ENCODE peak calls at places on chromosomes 4 and X, in six cellular contexts. T, F, R, S, J and D are unnamed samples. For H3K4me1, the result is how much of the 10 kb centered on the place peaks cover.

GRCh38 chr4:90137545-90137944 is 10.4 kb downstream of the CCSER1 start:
- DNase-seq in T (no peak), F (no peak), R (no peak), S (no peak), J (no peak), D (no peak)

GRCh38 chrX:123087326-123087725 is 96.8 kb upstream of the GRIA3 start:
- DNase-seq in T (peak), F (no peak), R (no peak), S (no peak), J (no peak), D (no peak)

GRCh38 chrX:23483396-23483795 is 148.7 kb downstream of the PTCHD1 start:
- DNase-seq in T (no peak), F (no peak), R (no peak), S (no peak), J (no peak), D (no peak)

GRCh38 chrX:3516051-3516541 is 169.6 kb upstream of the MXRA5 start:
- DNase-seq in T (peak), F (no peak), R (no peak), S (no peak), J (no peak), D (no peak)

GRCh38 chr4:1082215-1083182 is 30.9 kb downstream of the RNF212 start:
- DNase-seq in T (peak), F (peak), R (peak), S (peak), J (peak), D (no peak)

GRCh38 chr4:150579591-150580234 is 2.2 kb upstream of the MAB21L2 start:
- DNase-seq in T (peak), F (peak), R (no peak), S (no peak), J (no peak), D (peak)

GRCh38 chr4:104896623-104897296 is 249.9 kb upstream of the TET2 start:
- DNase-seq in T (peak), F (no peak), R (no peak), S (no peak), J (no peak), D (peak)

GRCh38 chrX:18354369-18355329 is at the start of gene SCML2:
- DNase-seq in T (peak), F (peak), R (no peak), S (no peak), J (peak), D (peak)

GRCh38 chr4:16926214-16926613 is 27.8 kb upstream of the LDB2 start:
- DNase-seq in T (no peak), F (no peak), R (no peak), S (no peak), J (no peak), D (no peak)

GRCh38 chr4:31124008-31124645 is 404.0 kb downstream of the PCDH7 start:
- DNase-seq in T (no peak), F (no peak), R (no peak), S (no peak), J (no peak), D (no peak)

GRCh38 chr4:23006756-23007155 is 314.0 kb downstream of the GBA3 start:
- DNase-seq in T (peak), F (no peak), R (no peak), S (no peak), J (no peak), D (no peak)

GRCh38 chr4:59630922-59631321 is 1569.2 kb upstream of the ADGRL3 start:
- DNase-seq in T (no peak), F (no peak), R (no peak), S (no peak), J (no peak), D (no peak)

GRCh38 chrX:10103023-10103422 is 53.8 kb upstream of the CLCN4 start:
- DNase-seq in T (peak), F (no peak), R (no peak), S (no peak), J (no peak), D (no peak)

GRCh38 chrX:1391370-1391706 is 575 bp downstream of the SLC25A6 start:
- DNase-seq in T (no peak), F (no peak), R (no peak), S (no peak), J (peak), D (no peak)

GRCh38 chr4:182695842-182696241 is 221.3 kb downstream of the DCTD start:
- DNase-seq in T (peak), F (no peak), R (no peak), S (no peak), J (no peak), D (no peak)

GRCh38 chr4:169437299-169438047 is 166.7 kb upstream of the SH3RF1 start:
- DNase-seq in T (no peak), F (no peak), R (no peak), S (no peak), J (no peak), D (no peak)

GRCh38 chrX:44958480-44958879 is 85.5 kb downstream of the KDM6A start:
- DNase-seq in T (no peak), F (no peak), R (no peak), S (no peak), J (no peak), D (no peak)

GRCh38 chrX:133681416-133681815 is 266.1 kb upstream of the GPC4 start:
- DNase-seq in T (no peak), F (no peak), R (no peak), S (no peak), J (no peak), D (no peak)

GRCh38 chrX:133689997-133690599 is 274.8 kb upstream of the GPC4 start:
- DNase-seq in T (no peak), F (no peak), R (no peak), S (no peak), J (no peak), D (no peak)

GRCh38 chrX:133681897-133682296 is 266.6 kb upstream of the GPC4 start:
- DNase-seq in T (no peak), F (no peak), R (no peak), S (no peak), J (no peak), D (no peak)

GRCh38 chrX:133685806-133686205 is 270.5 kb upstream of the GPC4 start:
- DNase-seq in T (no peak), F (no peak), R (no peak), S (no peak), J (no peak), D (no peak)
- H3K4me1 ChIP-seq in T (under half), F (under half), R (under half), S (under half), J (under half), D (under half)

DNA sequence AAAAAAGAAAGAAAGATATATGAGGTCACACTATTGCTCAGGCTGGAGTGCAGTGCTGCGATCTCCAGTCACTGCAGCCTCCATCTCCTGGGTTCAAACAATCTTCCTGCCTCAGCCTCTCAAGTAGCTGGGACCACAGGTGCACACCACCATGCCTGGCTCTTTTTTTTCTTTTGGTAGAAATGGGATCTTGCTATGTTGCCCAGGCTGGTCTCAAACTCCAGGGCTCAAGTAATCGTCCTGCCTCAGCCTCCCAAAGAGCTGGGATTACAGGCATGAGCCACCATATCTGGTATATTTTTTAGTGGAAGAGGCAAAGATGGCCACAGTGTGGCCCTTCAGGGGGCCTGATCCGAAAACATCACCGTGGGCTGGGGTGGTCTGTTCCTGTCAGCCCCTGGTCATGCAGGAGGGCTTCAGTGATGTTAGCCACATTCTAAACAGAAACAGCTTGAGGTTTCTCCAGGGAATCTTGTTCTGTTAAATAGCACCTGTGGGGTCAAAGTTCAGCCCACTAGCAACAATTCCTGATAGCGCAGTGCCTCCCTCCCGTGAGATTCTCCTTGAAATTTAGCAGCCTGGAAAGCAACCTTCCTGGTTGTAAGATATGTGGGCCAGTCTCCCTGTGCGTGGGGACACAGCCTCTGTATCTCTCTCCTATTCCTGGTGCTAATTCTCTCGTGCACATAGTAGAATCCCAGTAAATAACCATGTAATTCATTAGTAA is 7.3 kb upstream of the DHRSX start:
- DNase-seq in T (no peak), F (no peak), R (no peak), S (no peak), J (no peak), D (no peak)
- H3K4me1 ChIP-seq in T (under half), F (under half), R (under half), S (under half), J (under half), D (under half)

GRCh38 chrX:48688531-48689142 is 5.0 kb downstream of the WAS start:
- DNase-seq in T (no peak), F (no peak), R (no peak), S (no peak), J (no peak), D (no peak)

GRCh38 chrX:48685416-48685815 is 1.8 kb downstream of the WAS start:
- DNase-seq in T (no peak), F (no peak), R (no peak), S (no peak), J (no peak), D (no peak)

GRCh38 chrX:48681539-48682183 is 1.9 kb upstream of the WAS start:
- DNase-seq in T (no peak), F (no peak), R (no peak), S (no peak), J (no peak), D (no peak)

GRCh38 chrX:48684134-48684533 is 535 bp downstream of the WAS start:
- DNase-seq in T (no peak), F (no peak), R (no peak), S (no peak), J (no peak), D (no peak)

DNA sequence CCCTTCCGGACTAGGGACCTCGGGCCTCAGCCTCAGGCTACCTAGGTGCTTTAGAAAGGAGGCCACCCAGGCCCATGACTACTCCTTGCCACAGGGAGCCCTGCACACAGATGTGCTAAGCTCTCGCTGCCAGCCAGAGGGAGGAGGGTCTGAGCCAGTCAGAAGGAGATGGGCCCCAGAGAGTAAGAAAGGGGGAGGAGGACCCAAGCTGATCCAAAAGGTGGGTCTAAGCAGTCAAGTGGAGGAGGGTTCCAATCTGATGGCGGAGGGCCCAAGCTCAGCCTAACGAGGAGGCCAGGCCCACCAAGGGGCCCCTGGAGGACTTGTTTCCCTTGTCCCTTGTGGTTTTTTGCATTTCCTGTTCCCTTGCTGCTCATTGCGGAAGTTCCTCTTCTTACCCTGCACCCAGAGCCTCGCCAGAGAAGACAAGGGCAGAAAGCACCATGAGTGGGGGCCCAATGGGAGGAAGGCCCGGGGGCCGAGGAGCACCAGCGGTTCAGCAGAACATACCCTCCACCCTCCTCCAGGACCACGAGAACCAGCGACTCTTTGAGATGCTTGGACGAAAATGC is at the start of gene WAS:
- DNase-seq in T (no peak), F (no peak), R (no peak), S (no peak), J (no peak), D (no peak)
- H3K4me1 ChIP-seq in T (under half), F (under half), R (under half), S (under half), J (under half), D (under half)

GRCh38 chrX:118156254-118156952 is 39.8 kb upstream of the KLHL13 start:
- DNase-seq in T (no peak), F (no peak), R (no peak), S (no peak), J (no peak), D (no peak)
- H3K4me1 ChIP-seq in T (under half), F (under half), R (under half), S (under half), J (under half), D (under half)

GRCh38 chr4:74437866-74438265 is 7.1 kb upstream of the AREG start:
- DNase-seq in T (no peak), F (no peak), R (no peak), S (no peak), J (no peak), D (no peak)

GRCh38 chr4:74433541-74434172 is 11.3 kb upstream of the AREG start:
- DNase-seq in T (no peak), F (no peak), R (no peak), S (no peak), J (no peak), D (no peak)

GRCh38 chr4:74433043-74433442 is 11.9 kb upstream of the AREG start:
- DNase-seq in T (no peak), F (no peak), R (no peak), S (no peak), J (no peak), D (no peak)

GRCh38 chr4:74438661-74439060 is 6.3 kb upstream of the AREG start:
- DNase-seq in T (no peak), F (no peak), R (no peak), S (no peak), J (no peak), D (no peak)

GRCh38 chr4:74435296-74435695 is 9.6 kb upstream of the AREG start:
- DNase-seq in T (no peak), F (no peak), R (no peak), S (no peak), J (no peak), D (no peak)
- H3K4me1 ChIP-seq in T (under half), F (under half), R (under half), S (under half), J (under half), D (under half)

DNA sequence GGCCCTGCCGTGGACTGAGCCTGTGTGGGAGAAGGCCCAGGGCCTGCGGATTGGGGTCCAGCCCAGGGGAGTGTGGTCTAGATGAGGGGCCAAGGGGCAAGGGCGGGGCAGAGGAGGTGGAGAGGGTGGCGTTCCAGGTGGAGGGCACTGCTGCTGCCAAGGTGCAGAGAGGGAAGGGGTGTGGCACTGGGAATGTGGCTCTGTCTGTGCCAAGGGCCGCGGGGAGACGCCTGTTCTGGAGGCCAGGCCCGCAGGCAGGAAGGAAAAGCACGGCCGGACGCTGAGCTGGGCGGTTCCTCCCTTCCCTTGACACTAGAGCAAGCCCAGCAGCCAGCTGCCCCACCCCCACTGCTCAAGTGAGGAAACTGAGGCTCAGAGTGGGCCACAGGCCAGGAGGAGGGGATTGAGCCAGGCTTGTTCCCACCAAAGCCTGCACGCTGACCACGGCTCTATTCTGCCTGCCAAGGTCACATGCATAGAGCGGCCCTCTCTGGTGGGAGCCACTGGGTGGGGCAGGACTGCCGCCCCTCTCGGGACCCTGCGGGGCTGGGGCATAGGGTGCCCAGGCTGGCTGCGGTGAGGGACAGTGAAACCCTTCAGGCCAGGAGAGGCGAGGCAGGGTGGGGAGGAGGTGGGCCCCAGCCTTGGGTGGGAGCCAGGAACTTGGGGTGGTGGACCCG is 13.0 kb downstream of the SH3BP2 start:
- DNase-seq in T (no peak), F (peak), R (peak), S (no peak), J (no peak), D (no peak)
- H3K4me1 ChIP-seq in T (under half), F (half or more), R (half or more), S (under half), J (under half), D (under half)

GRCh38 chr4:73597594-73597993 is 22.6 kb downstream of the RASSF6 start:
- DNase-seq in T (no peak), F (no peak), R (no peak), S (no peak), J (no peak), D (no peak)

GRCh38 chr4:73600917-73601316 is 19.3 kb downstream of the RASSF6 start:
- DNase-seq in T (no peak), F (no peak), R (no peak), S (no peak), J (no peak), D (no peak)

GRCh38 chr4:73596001-73596400 is 24.2 kb downstream of the RASSF6 start:
- DNase-seq in T (no peak), F (no peak), R (no peak), S (no peak), J (no peak), D (no peak)

GRCh38 chr4:73603307-73603710 is 16.9 kb downstream of the RASSF6 start:
- DNase-seq in T (peak), F (no peak), R (no peak), S (no peak), J (peak), D (no peak)

DNA sequence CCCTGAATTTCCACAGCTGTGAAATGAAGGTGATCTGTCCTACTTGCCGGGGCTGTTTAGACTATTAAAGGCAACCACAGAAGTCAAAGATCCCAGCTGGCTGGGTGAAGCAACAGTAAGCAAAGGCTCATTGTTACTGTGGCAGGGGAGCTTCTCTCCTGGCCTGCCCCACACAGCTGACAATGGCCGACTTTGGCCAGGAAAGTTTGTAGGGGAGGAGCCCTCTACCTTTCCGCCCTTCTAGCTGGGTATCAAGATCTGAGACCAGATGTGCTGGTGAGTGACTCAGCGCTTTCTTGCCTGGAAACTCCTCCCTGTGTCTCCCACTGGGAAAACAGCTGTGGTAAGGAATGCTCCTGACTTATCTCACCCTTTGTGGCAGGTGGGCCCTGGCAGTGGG is 21.1 kb downstream of the RASSF6 start:
- DNase-seq in T (peak), F (no peak), R (peak), S (no peak), J (peak), D (no peak)
- H3K4me1 ChIP-seq in T (under half), F (under half), R (under half), S (under half), J (half or more), D (under half)

GRCh38 chr4:153113838-153114105 is 90.5 kb upstream of the TRIM2 start:
- DNase-seq in T (no peak), F (no peak), R (no peak), S (no peak), J (no peak), D (no peak)

GRCh38 chr4:153115322-153116100 is 88.7 kb upstream of the TRIM2 start:
- DNase-seq in T (peak), F (peak), R (no peak), S (no peak), J (peak), D (peak)

GRCh38 chr4:153116101-153116680 is 88.1 kb upstream of the TRIM2 start:
- DNase-seq in T (no peak), F (no peak), R (no peak), S (no peak), J (no peak), D (no peak)

GRCh38 chr4:153113061-153113837 is 91.0 kb upstream of the TRIM2 start:
- DNase-seq in T (peak), F (no peak), R (no peak), S (no peak), J (no peak), D (no peak)

DNA sequence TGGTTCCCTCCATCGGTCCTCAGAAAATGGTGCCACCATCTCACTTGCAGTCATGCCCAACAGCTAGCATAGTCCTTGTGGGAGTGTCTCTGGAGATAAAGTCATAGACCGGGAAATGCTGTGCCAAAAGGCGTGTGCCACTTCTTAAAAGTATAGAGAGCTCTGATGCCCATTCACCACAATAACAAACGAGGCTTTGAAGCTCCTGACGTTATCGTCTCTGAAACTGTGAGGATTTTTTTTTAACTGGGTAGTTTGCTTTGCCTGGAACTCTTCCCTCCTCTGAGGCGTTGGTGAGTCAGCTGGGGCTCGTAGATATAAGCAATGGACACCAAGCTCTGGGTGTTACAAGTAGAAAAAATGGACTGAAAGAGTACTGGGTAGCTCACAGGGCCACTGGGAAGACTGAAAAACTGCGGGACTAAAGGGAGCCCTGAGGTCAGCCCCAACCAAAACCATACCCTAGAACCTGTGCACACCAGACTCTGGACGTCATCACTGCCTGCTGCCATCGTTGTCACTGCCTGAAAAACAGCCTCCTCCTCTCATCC is 89.4 kb upstream of the TRIM2 start:
- DNase-seq in T (peak), F (no peak), R (no peak), S (no peak), J (no peak), D (no peak)
- H3K4me1 ChIP-seq in T (under half), F (under half), R (under half), S (under half), J (under half), D (under half)